ENCODE peak calls at places on chromosome 10, in four cellular contexts. C, Z, J and W are unnamed samples. For H3K4me1, the result is how much of the 10 kb centered on the place peaks cover.

GRCh38 chr10:82668266-82668665 is 793.3 kb downstream of the NRG3 start:
- DNase-seq in C (no peak), Z (no peak), J (no peak), W (no peak)

GRCh38 chr10:15223174-15223573 is 54.7 kb upstream of the NMT2 start:
- DNase-seq in C (no peak), Z (no peak), J (no peak), W (no peak)

GRCh38 chr10:9010093-9010492 is 955.6 kb downstream of the GATA3 start:
- DNase-seq in C (no peak), Z (no peak), J (no peak), W (no peak)

GRCh38 chr10:124996854-124997215 is 54.9 kb downstream of the ZRANB1 start:
- DNase-seq in C (no peak), Z (peak), J (no peak), W (no peak)

GRCh38 chr10:133260895-133261725 is 15.6 kb downstream of the ADAM8 start:
- DNase-seq in C (no peak), Z (peak), J (no peak), W (peak)

GRCh38 chr10:131584286-131584685 is 272.8 kb upstream of the TCERG1L start:
- DNase-seq in C (no peak), Z (peak), J (no peak), W (no peak)

GRCh38 chr10:28241766-28242399 is 61.0 kb downstream of the MPP7 start:
- DNase-seq in C (peak), Z (no peak), J (no peak), W (no peak)

GRCh38 chr10:30324448-30325110 is 24.5 kb downstream of the MTPAP start:
- DNase-seq in C (no peak), Z (no peak), J (no peak), W (no peak)

GRCh38 chr10:56880541-56880940 is 519.5 kb upstream of the ZWINT start:
- DNase-seq in C (no peak), Z (no peak), J (no peak), W (no peak)

GRCh38 chr10:80536361-80536835 is 1.3 kb upstream of the SH2D4B start:
- DNase-seq in C (no peak), Z (no peak), J (no peak), W (no peak)

GRCh38 chr10:84696610-84697009 is 368.2 kb downstream of the CCSER2 start:
- DNase-seq in C (no peak), Z (no peak), J (no peak), W (no peak)

GRCh38 chr10:17340144-17340829 is 112.2 kb downstream of the VIM start:
- DNase-seq in C (no peak), Z (no peak), J (no peak), W (no peak)

GRCh38 chr10:12419279-12419847 is 70.0 kb downstream of the CAMK1D start:
- DNase-seq in C (peak), Z (peak), J (no peak), W (peak)

GRCh38 chr10:79185796-79186374 is 117.1 kb downstream of the ZMIZ1 start:
- DNase-seq in C (no peak), Z (no peak), J (no peak), W (no peak)

GRCh38 chr10:29970012-29970396 is 89.4 kb downstream of the JCAD start:
- DNase-seq in C (no peak), Z (no peak), J (no peak), W (no peak)

GRCh38 chr10:13310518-13311176 is 10.8 kb upstream of the PHYH start:
- DNase-seq in C (no peak), Z (no peak), J (no peak), W (no peak)

GRCh38 chr10:30705086-30705624 is 75.6 kb upstream of the LYZL2 start:
- DNase-seq in C (no peak), Z (no peak), J (no peak), W (no peak)

GRCh38 chr10:109668137-109668536 is 255.2 kb downstream of the XPNPEP1 start:
- DNase-seq in C (no peak), Z (no peak), J (no peak), W (no peak)

GRCh38 chr10:49657606-49658005 is 21.8 kb upstream of the C10orf53 start:
- DNase-seq in C (no peak), Z (no peak), J (no peak), W (no peak)

GRCh38 chr10:79101560-79101971 is 32.8 kb downstream of the ZMIZ1 start:
- DNase-seq in C (no peak), Z (no peak), J (no peak), W (no peak)

GRCh38 chr10:61257956-61258496 is 195.2 kb downstream of the TMEM26 start:
- DNase-seq in C (no peak), Z (no peak), J (no peak), W (no peak)

GRCh38 chr10:50941629-50942028 is 56.2 kb upstream of the A1CF start:
- DNase-seq in C (no peak), Z (no peak), J (no peak), W (no peak)

GRCh38 chr10:64396105-64396504 is 874.9 kb downstream of the REEP3 start:
- DNase-seq in C (no peak), Z (no peak), J (no peak), W (no peak)

GRCh38 chr10:6383099-6383812 is 180.5 kb downstream of the PFKFB3 start:
- DNase-seq in C (no peak), Z (no peak), J (no peak), W (no peak)

GRCh38 chr10:86337121-86337601 is 29.4 kb downstream of the GRID1 start:
- DNase-seq in C (no peak), Z (no peak), J (no peak), W (no peak)

GRCh38 chr10:76397957-76398665 is 966.7 kb downstream of the LRMDA start:
- DNase-seq in C (no peak), Z (no peak), J (no peak), W (no peak)

GRCh38 chr10:86356306-86356705 is 10.3 kb downstream of the GRID1 start:
- DNase-seq in C (no peak), Z (no peak), J (no peak), W (no peak)

GRCh38 chr10:55063817-55064216 is 262.8 kb upstream of the PCDH15 start:
- DNase-seq in C (no peak), Z (no peak), J (no peak), W (no peak)

GRCh38 chr10:115441907-115442520 is 348.8 kb downstream of the ATRNL1 start:
- DNase-seq in C (no peak), Z (no peak), J (no peak), W (no peak)
- TF ChIP-seq CTCF in C (peak), Z (no peak), J (no peak), W (no peak)

DNA sequence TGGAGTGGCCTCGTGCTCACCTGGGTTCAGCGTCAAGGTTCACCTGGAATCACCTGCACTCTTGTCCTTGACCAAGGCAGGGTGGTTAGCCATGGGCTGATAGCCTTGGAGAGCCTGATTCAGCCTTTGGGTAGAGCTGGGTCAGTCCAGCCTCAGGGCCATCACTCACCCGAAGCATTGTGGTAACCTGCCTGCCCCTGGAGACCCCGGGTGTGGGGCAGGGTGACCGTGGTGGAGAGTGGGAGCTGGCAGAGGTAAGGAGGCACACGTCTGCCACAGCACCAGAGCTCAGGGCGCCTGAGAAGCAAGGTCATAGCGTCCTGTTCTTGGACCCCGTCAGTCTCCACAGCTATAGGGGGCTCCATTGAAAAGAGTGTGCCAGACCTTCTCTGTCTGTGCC is 27.7 kb upstream of the WDFY4 start:
- DNase-seq in C (no peak), Z (no peak), J (no peak), W (no peak)
- H3K4me1 ChIP-seq in C (under half), Z (under half), J (under half), W (under half)

GRCh38 chr10:44935201-44935960 is 24.2 kb upstream of the RASSF4 start:
- DNase-seq in C (no peak), Z (peak), J (no peak), W (no peak)
- TF ChIP-seq CTCF in C (no peak), Z (no peak), J (no peak), W (no peak)

GRCh38 chr10:74051729-74052342 is 53.9 kb downstream of the VCL start:
- DNase-seq in C (no peak), Z (no peak), J (no peak), W (peak)

GRCh38 chr10:74047871-74048270 is 50.0 kb downstream of the VCL start:
- DNase-seq in C (no peak), Z (no peak), J (no peak), W (peak)

GRCh38 chr10:74049995-74050394 is 52.1 kb downstream of the VCL start:
- DNase-seq in C (no peak), Z (no peak), J (no peak), W (no peak)

GRCh38 chr10:74048433-74048832 is 50.5 kb downstream of the VCL start:
- DNase-seq in C (no peak), Z (no peak), J (no peak), W (no peak)

GRCh38 chr10:74050653-74051052 is 52.7 kb downstream of the VCL start:
- DNase-seq in C (no peak), Z (no peak), J (no peak), W (no peak)
- H3K4me1 ChIP-seq in C (half or more), Z (under half), J (under half), W (half or more)

GRCh38 chr10:35632027-35632426 is 10.1 kb downstream of the FZD8 start:
- DNase-seq in C (no peak), Z (no peak), J (no peak), W (no peak)
- TF ChIP-seq CTCF in C (peak), Z (no peak), J (peak), W (peak)

GRCh38 chr10:71979692-71980062 is 15.5 kb downstream of the CHST3 start:
- DNase-seq in C (no peak), Z (no peak), J (no peak), W (peak)

GRCh38 chr10:71980181-71981023 is 16.2 kb downstream of the CHST3 start:
- DNase-seq in C (no peak), Z (no peak), J (no peak), W (peak)

GRCh38 chr10:71982269-71983178 is 18.3 kb downstream of the CHST3 start:
- DNase-seq in C (no peak), Z (no peak), J (no peak), W (no peak)

GRCh38 chr10:71981868-71982230 is 17.7 kb downstream of the CHST3 start:
- DNase-seq in C (no peak), Z (no peak), J (no peak), W (no peak)

DNA sequence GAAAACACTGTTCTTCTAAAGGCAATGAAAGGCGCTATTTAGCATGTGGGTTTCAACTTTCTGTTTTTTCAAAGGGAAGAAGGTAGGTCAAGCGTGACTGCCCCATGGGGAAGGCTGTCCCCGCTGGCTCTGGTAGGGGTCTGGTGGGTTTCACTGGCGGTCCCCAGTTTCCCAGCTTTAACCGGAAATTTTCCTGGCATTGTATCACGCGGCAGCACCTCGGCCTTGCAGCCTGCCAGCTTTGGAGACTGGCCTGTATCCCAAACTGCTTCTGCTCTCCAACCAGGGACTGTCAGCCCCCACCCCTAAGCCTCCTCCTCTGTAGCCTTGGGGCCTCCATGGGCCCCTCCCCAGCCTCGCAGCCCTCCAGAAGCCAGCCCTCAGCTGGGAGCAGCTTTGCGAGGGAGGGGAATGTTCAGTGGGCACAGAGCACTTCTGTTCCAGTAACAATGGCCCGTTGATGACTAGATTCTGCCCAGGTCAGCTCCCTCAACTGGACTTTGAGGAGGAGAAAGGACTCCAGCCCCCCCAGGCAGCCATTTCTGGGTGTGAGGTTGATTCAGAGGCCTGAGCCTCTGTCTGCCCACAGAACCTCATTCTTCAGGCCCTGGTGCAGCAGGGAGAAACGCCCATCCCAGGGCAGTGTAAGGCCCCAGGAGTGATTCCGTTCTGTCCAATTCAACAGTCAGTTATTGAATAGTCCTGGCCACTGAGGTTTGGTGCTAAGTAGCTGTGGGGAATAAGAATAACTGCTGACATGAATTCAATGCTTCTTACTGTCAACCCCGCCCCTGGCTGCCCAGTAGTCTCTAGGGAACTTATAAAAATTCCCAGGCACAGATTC is 17.1 kb downstream of the CHST3 start:
- DNase-seq in C (no peak), Z (no peak), J (no peak), W (no peak)
- H3K4me1 ChIP-seq in C (under half), Z (under half), J (under half), W (under half)

GRCh38 chr10:117699436-117700075 is 157.0 kb downstream of the EMX2 start:
- DNase-seq in C (no peak), Z (no peak), J (no peak), W (peak)
- TF ChIP-seq CTCF in C (no peak), Z (no peak), J (no peak), W (no peak)

DNA sequence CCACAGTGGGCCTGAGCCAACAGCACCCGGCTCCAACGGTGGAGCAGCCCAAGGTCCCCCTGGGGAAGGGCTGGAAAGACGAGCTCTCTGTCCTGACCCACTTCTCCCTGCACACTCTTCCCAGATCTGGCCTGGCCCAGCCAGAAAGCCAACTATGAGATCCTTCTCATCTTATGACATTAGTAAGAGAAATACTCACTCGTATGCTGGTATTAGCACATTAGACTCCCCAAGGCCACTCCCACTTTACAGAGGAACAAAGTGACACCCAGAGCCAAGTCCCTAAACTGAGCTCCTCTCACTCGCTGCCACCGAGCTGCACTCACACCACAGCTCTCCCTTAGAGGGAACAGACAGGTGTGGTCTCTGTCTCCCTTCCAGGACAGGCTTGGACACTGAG is 24.8 kb downstream of the DLG5 start:
- DNase-seq in C (no peak), Z (no peak), J (no peak), W (no peak)
- H3K4me1 ChIP-seq in C (under half), Z (under half), J (under half), W (under half)